ENCODE peak calls at places on chromosomes 16 and 17, in four cellular contexts. Q is SK-N-SH, H is Peyer's patch, B is fibroblast of lung. Z is an unnamed sample. For H3K4me1, the result is how much of the 10 kb centered on the place peaks cover.

GRCh38 chr17:80782536-80783427 is 208.9 kb upstream of the CHMP6 start:
- DNase-seq in Q (no peak), H (peak), B (peak), Z (no peak)

GRCh38 chr16:3143598-3144330 is 8.9 kb downstream of the ZNF213 start:
- DNase-seq in Q (peak), H (peak), B (no peak), Z (peak)

GRCh38 chr17:80898706-80899105 is 92.9 kb upstream of the CHMP6 start:
- DNase-seq in Q (no peak), H (no peak), B (no peak), Z (no peak)

GRCh38 chr16:89738538-89739317 is 17.4 kb downstream of the ZNF276 start:
- DNase-seq in Q (no peak), H (no peak), B (no peak), Z (no peak)

GRCh38 chr16:23435500-23435899 is 17.5 kb downstream of the COG7 start:
- DNase-seq in Q (peak), H (peak), B (peak), Z (peak)

GRCh38 chr17:62688398-62689140 is 61.1 kb downstream of the MRC2 start:
- DNase-seq in Q (no peak), H (no peak), B (no peak), Z (no peak)

GRCh38 chr17:17951524-17951923 is 20.7 kb downstream of the TOM1L2 start:
- DNase-seq in Q (no peak), H (no peak), B (no peak), Z (no peak)

GRCh38 chr17:866568-867087 is 84.5 kb downstream of the MRM3 start:
- DNase-seq in Q (no peak), H (no peak), B (no peak), Z (no peak)

GRCh38 chr16:71794943-71795342 is 13.7 kb downstream of the AP1G1 start:
- DNase-seq in Q (no peak), H (no peak), B (no peak), Z (no peak)

GRCh38 chr16:64657316-64658011 is 464.4 kb downstream of the CDH11 start:
- DNase-seq in Q (no peak), H (no peak), B (peak), Z (no peak)

GRCh38 chr16:12028220-12028619 is 51.7 kb downstream of the SNX29 start:
- DNase-seq in Q (no peak), H (no peak), B (no peak), Z (no peak)

GRCh38 chr17:32274101-32274500 is 8.5 kb downstream of the RHBDL3 start:
- DNase-seq in Q (no peak), H (no peak), B (no peak), Z (no peak)

GRCh38 chr16:8816967-8817662 is 19.5 kb downstream of the PMM2 start:
- DNase-seq in Q (no peak), H (no peak), B (peak), Z (no peak)
- H3K4me1 ChIP-seq in Q (under half), H (under half), B (under half), Z (under half)

GRCh38 chr17:77440571-77440981 is 299.8 kb downstream of the SEC14L1 start:
- DNase-seq in Q (no peak), H (no peak), B (no peak), Z (no peak)
- H3K4me3 ChIP-seq in Q (no peak), H (no peak), B (no peak), Z (no peak)

GRCh38 chr17:27631897-27632725 is 1.1 kb downstream of the LGALS9 start:
- DNase-seq in Q (no peak), H (no peak), B (no peak), Z (peak)
- H3K4me1 ChIP-seq in Q (under half), H (under half), B (under half), Z (under half)

GRCh38 chr16:55454861-55455260 is 24.1 kb upstream of the MMP2 start:
- DNase-seq in Q (no peak), H (no peak), B (no peak), Z (no peak)
- H3K4me3 ChIP-seq in Q (no peak), H (no peak), B (no peak), Z (no peak)

GRCh38 chr17:82232322-82232785 is 3.5 kb downstream of the SLC16A3 start:
- DNase-seq in Q (no peak), H (no peak), B (no peak), Z (no peak)
- H3K4me1 ChIP-seq in Q (under half), H (half or more), B (under half), Z (half or more)

GRCh38 chr17:39605492-39606433 is 2.0 kb downstream of the NEUROD2 start:
- DNase-seq in Q (peak), H (no peak), B (peak), Z (no peak)
- H3K4me3 ChIP-seq in Q (no peak), H (no peak), B (no peak), Z (no peak)

Z was measured in mucosa of descending colon.